ENCODE peak calls at places on chromosome 1, in ten cellular contexts. V is WTC11; B is T-helper 17 cell; U is choroid plexus epithelial cell; T is activated naive CD4-positive, alpha-beta T cell treated with anti-CD3 and anti-CD28 coated beads for 36 hours; J is fibroblast of lung; Y is tibial nerve; Z is hypothalamus; E is effector memory CD8-positive, alpha-beta T cell; W is left cardiac atrium. C is an unnamed sample.

GRCh38 chr1:226702318-226702956 is 36.6 kb downstream of the ITPKB start:
- DNase-seq in V (no peak), B (no peak), U (peak), T (no peak), J (peak), Y (peak), Z (no peak), E (no peak), W (no peak), C (no peak)

GRCh38 chr1:96473791-96474452 is 247.7 kb upstream of the PTBP2 start:
- DNase-seq in V (no peak), B (no peak), U (peak), T (no peak), J (no peak), Y (no peak), Z (no peak), E (no peak), W (no peak), C (no peak)

GRCh38 chr1:46937270-46937669 is 4.0 kb downstream of the CYP4A11 start:
- DNase-seq in V (no peak), B (no peak), U (no peak), T (no peak), J (no peak), Y (no peak), Z (no peak), E (no peak), W (no peak), C (no peak)

GRCh38 chr1:194698908-194699318 is 1512.5 kb upstream of the B3GALT2 start:
- DNase-seq in V (no peak), B (no peak), U (peak), T (no peak), J (peak), Y (no peak), Z (no peak), E (no peak), W (no peak), C (no peak)

GRCh38 chr1:239061770-239062169 is 324.6 kb upstream of the CHRM3 start:
- DNase-seq in V (no peak), B (no peak), U (no peak), T (no peak), J (no peak), Y (no peak), Z (no peak), E (no peak), W (no peak), C (no peak)

GRCh38 chr1:113874017-113874879 is 2.7 kb upstream of the PTPN22 start:
- DNase-seq in V (no peak), B (no peak), U (peak), T (peak), J (no peak), Y (no peak), Z (no peak), E (no peak), W (no peak), C (no peak)

GRCh38 chr1:162003825-162004205 is 19.9 kb downstream of the OLFML2B start:
- DNase-seq in V (no peak), B (no peak), U (peak), T (no peak), J (peak), Y (peak), Z (no peak), E (no peak), W (no peak), C (no peak)

GRCh38 chr1:201305815-201306214 is 22.5 kb downstream of the PKP1 start:
- DNase-seq in V (no peak), B (no peak), U (no peak), T (no peak), J (no peak), Y (no peak), Z (no peak), E (no peak), W (no peak), C (no peak)

C was measured in GM10248.